ENCODE peak calls at places on chromosomes 7 and 10, in seven cellular contexts. E is breast epithelium, C is H1, T is transverse colon, G is K562, N is GM12878, R is HL-60. Q is an unnamed sample.

GRCh38 chr7:113199841-113200240 is 81.5 kb upstream of the SMIM30 start:
- DNase-seq in E (no peak), C (no peak), T (no peak), G (no peak), N (no peak), R (no peak), Q (no peak)

GRCh38 chr7:140562921-140563600 is 77.6 kb downstream of the DENND2A start:
- DNase-seq in E (no peak), C (no peak), T (no peak), G (no peak), N (no peak), R (no peak), Q (no peak)

GRCh38 chr10:132094581-132095234 is 29.0 kb downstream of the JAKMIP3 start:
- DNase-seq in E (no peak), C (no peak), T (no peak), G (no peak), N (no peak), R (no peak), Q (no peak)

GRCh38 chr10:27794157-27794556 is 48.5 kb upstream of the MKX start:
- DNase-seq in E (no peak), C (no peak), T (no peak), G (no peak), N (no peak), R (peak; percentile 1), Q (no peak)

GRCh38 chr10:22615101-22615500 is 99.3 kb downstream of the PIP4K2A start:
- DNase-seq in E (no peak), C (no peak), T (no peak), G (no peak), N (no peak), R (no peak), Q (no peak)

GRCh38 chr7:32357535-32358277 is 132.5 kb downstream of the LSM5 start:
- DNase-seq in E (no peak), C (no peak), T (no peak), G (no peak), N (no peak), R (peak; percentile 16), Q (no peak)

GRCh38 chr10:112160834-112161233 is 22.7 kb downstream of the GPAM start:
- DNase-seq in E (no peak), C (no peak), T (no peak), G (no peak), N (no peak), R (no peak), Q (no peak)

GRCh38 chr10:47340613-47341170 is 7.5 kb upstream of the RBP3 start:
- DNase-seq in E (no peak), C (peak; percentile 95), T (peak; percentile 82), G (peak; percentile 85), N (peak; percentile 9), R (peak; percentile 44), Q (no peak)

GRCh38 chr7:14717711-14718304 is 184.7 kb downstream of the DGKB start:
- DNase-seq in E (no peak), C (no peak), T (no peak), G (no peak), N (no peak), R (no peak), Q (no peak)

GRCh38 chr7:2106506-2106905 is 126.2 kb downstream of the MAD1L1 start:
- DNase-seq in E (no peak), C (no peak), T (no peak), G (no peak), N (no peak), R (no peak), Q (no peak)

GRCh38 chr7:99677646-99678045 is 2.1 kb downstream of the CYP3A5 start:
- DNase-seq in E (no peak), C (no peak), T (no peak), G (no peak), N (no peak), R (no peak), Q (no peak)

GRCh38 chr7:140360697-140361229 is 37.6 kb downstream of the SLC37A3 start:
- DNase-seq in E (no peak), C (no peak), T (no peak), G (no peak), N (no peak), R (no peak), Q (no peak)

GRCh38 chr10:69911571-69912528 is 110.1 kb downstream of the COL13A1 start:
- DNase-seq in E (peak; percentile 45), C (no peak), T (no peak), G (no peak), N (no peak), R (no peak), Q (peak; percentile 87)

GRCh38 chr7:132412435-132412834 is 163.8 kb downstream of the PLXNA4 start:
- DNase-seq in E (no peak), C (no peak), T (no peak), G (no peak), N (no peak), R (no peak), Q (no peak)

GRCh38 chr7:125563964-125564529 is 634.4 kb upstream of the POT1 start:
- DNase-seq in E (no peak), C (no peak), T (no peak), G (peak; percentile 26), N (no peak), R (no peak), Q (no peak)

GRCh38 chr10:119217937-119218579 is 10.7 kb downstream of the GRK5 start:
- DNase-seq in E (no peak), C (no peak), T (no peak), G (no peak), N (no peak), R (no peak), Q (no peak)

DNA sequence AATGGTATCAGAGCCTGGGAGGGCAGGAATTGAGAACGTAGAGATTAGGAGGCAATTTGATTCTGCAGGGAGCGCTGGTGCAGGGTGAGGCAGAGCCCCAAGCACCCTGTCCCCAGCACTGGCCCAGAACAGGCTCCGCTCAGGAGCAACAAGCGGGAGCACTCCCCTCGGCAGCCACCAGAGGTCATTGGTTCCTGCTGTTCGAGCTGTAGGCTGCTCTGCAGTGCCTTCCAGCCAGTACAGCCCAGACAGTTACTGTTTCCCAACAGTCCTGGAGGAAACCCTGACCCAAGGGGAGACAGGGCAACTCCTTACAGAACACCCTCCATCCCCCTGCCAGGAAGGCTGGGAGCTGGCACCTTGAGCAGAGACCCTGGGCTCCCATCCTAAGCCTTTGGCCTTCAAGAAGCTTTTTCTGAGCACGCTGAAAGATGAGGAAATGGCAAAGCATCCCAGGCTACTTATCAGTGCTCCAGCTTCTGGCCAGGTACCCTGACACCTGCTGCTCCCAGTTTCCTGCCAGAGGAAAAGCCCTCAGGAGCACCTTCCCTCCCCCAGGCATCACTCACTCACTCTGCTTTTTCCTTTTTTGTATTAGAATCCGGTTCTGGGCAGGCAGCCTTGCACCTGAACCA is 71.2 kb upstream of the EFCAB10 start:
- DNase-seq in E (peak; percentile 52), C (peak; percentile 92), T (peak; percentile 83), G (peak; percentile 88), N (no peak), R (peak; percentile 70), Q (peak; percentile 63)
- TF ChIP-seq CTCF in E (peak; percentile 69), C (peak; percentile 90), T (peak; percentile 86), G (peak; percentile 95), N (peak; percentile 87), R (peak; percentile 90), Q (peak; percentile 79)

DNA sequence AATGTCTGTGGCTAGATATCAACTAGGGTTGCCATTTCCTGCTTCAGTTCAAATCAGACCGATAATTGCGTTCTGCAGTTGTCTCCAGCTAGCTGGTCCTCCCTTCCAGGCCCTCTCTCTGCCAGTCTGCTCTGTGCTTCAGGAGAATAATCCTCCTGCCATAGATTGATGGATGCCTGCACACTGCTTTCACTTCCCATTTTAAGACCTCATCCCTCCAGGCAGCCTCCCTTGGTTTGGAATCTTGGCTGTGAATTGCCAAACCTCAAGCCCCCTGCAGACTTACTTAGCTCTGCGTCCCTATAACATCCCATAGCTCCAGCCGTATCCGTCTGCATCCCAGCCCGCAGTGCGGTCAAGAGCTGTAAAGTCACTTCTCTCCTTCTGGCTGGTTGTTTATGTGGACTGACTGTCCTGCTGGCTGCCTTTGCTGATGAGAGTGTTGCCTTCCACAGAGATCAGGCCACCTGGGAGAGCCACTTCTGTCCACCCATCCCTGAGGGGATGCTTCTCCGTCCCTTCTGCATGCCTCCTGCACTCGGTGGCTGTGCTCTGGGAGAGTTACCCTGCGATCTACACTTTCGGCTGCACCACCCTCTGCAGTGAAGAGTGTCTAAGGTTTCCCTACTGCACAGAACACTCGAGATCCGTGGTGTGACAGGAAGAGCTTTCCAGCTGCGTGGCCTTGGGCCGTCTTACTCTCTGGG is 22.4 kb upstream of the KLF6 start:
- DNase-seq in E (no peak), C (no peak), T (no peak), G (no peak), N (no peak), R (no peak), Q (no peak)
- H3K27ac ChIP-seq in E (peak overlapping the region; percentile 96), C (no peak overlapping the region), T (peak overlapping the region; percentile 90), G (no peak overlapping the region), N (no peak overlapping the region), R (no peak overlapping the region), Q (peak overlapping the region; percentile 79)

DNA sequence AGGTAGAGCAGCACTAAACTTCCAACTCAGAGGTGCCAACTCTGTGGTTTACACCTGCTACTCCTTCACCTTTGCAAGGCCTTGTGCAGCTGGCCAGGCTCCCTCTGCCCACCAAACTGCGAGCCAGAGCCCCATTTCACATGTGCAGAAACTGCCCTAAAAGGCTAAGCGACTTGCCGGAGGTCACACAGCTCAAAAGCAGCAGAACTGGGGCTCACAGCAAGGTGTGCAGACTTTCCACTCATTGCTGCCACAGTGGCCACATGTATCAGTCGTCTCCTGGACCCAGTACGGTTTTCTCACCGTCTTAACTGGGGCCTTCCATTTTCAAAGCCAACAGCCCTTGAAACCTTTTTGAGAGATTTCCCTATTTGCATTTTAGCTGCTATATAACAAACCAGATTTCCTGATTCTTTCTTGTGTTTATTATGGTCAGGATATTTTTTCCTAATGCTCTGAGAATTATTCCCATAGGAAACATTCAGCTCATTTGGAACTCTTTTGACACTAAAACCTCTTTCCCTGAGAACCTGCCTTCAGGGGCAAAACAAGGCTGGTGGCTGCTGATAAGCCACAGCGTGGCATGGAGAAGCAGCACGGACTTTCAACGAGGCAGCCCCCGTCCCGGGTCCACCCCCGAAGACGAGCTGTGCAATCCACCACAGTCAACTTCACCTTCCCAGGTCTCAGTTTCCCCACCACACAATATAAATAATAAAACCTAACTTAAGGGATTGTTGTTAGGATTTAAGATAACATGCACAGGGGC is 29.9 kb downstream of the SORBS1 start:
- DNase-seq in E (no peak), C (no peak), T (no peak), G (peak; percentile 59), N (no peak), R (no peak), Q (no peak)
- TF ChIP-seq POLR2AphosphoS5 in E (no peak), C (no peak), T (no peak), G (no peak), N (no peak), R (no peak), Q (no peak)

DNA sequence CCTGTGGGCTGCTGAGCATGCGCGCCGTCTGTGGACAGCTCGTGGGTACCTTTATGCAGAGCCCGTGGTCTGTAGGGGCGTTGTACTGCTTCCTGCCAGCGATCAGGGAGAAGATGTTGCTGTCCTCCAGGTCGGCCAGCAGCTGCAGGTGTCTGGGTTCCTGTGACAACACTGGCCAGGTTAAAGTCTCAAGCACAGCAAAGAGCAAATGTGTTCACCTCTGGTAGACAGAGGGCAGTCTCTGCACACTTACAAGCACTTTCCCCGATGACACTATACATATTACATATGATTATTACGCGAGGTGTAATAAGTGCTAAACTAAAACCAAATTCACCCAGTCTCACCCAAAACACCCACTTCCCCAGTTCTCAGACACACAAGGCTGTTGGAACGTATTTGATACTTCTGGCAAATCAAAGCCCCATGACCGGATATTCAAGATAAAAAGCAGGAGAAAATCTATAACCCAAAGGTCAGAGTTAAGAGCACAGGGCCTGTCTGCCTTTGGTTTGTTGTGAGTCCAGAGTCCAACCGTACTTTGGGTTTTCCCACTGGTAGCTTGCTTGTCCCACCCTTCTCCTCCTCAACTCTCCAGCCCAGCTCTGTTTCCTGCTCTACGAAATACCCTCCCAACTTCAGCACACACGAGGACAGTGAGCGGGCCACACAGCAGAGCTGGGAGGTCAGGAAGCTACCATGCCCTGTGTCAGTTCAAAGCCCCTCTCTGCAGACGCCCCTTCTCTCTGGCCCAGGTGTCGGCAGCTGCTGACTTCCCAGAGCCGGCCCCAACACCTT is 49.7 kb upstream of the DDC start:
- DNase-seq in E (no peak), C (no peak), T (peak; percentile 39), G (no peak), N (no peak), R (no peak), Q (no peak)
- TF ChIP-seq CTCF in E (no peak), C (peak; percentile 3), T (peak; percentile 54), G (no peak), N (peak; percentile 34), R (no peak), Q (no peak)

Q was measured in prostate gland.